ENCODE peak calls at places on chromosomes 7 and 10, in five cellular contexts. One of them, this sample, is unnamed.

GRCh38 chr7:140680886-140681285 is 8.1 kb downstream of the ADCK2 start:
- DNase-seq in MCF 10A: no peak
- DNase-seq in astrocyte of the spinal cord: no peak
- DNase-seq in fibroblast of pulmonary artery: no peak
- DNase-seq in PC-9: no peak
- DNase-seq in this sample: no peak

GRCh38 chr10:50585921-50586739 is 37.6 kb downstream of the SGMS1 start:
- DNase-seq in fibroblast of pulmonary artery: peak; percentile 77
- DNase-seq in PC-9: peak; percentile 33
- DNase-seq in astrocyte of the spinal cord: peak; percentile 43
- DNase-seq in MCF 10A: peak; percentile 83
- DNase-seq in this sample: no peak

GRCh38 chr10:132239126-132240031 is 52.6 kb downstream of the DPYSL4 start:
- DNase-seq in MCF 10A: no peak
- DNase-seq in PC-9: no peak
- DNase-seq in fibroblast of pulmonary artery: peak; percentile 72
- DNase-seq in astrocyte of the spinal cord: no peak
- DNase-seq in this sample: no peak

GRCh38 chr7:30166155-30166840 is 31.5 kb downstream of the MTURN start:
- DNase-seq in fibroblast of pulmonary artery: no peak
- DNase-seq in PC-9: peak; percentile 82
- DNase-seq in MCF 10A: peak; percentile 48
- DNase-seq in astrocyte of the spinal cord: no peak
- DNase-seq in this sample: no peak

GRCh38 chr10:58608826-58609225 is 96.2 kb downstream of the BICC1 start:
- DNase-seq in PC-9: no peak
- DNase-seq in MCF 10A: no peak
- DNase-seq in astrocyte of the spinal cord: no peak
- DNase-seq in fibroblast of pulmonary artery: no peak
- DNase-seq in this sample: no peak

GRCh38 chr7:78587443-78588044 is 789.0 kb downstream of the PHTF2 start:
- DNase-seq in PC-9: peak; percentile 18
- DNase-seq in MCF 10A: peak; percentile 32
- DNase-seq in astrocyte of the spinal cord: no peak
- DNase-seq in fibroblast of pulmonary artery: peak; percentile 29
- DNase-seq in this sample: no peak

GRCh38 chr10:28551086-28551485 is 18.2 kb downstream of the WAC start:
- DNase-seq in fibroblast of pulmonary artery: no peak
- DNase-seq in MCF 10A: no peak
- DNase-seq in PC-9: no peak
- DNase-seq in astrocyte of the spinal cord: no peak
- DNase-seq in this sample: no peak

GRCh38 chr7:89029864-89030263 is 234.3 kb upstream of the TEX47 start:
- DNase-seq in PC-9: peak; percentile 2
- DNase-seq in astrocyte of the spinal cord: peak; percentile 76
- DNase-seq in MCF 10A: no peak
- DNase-seq in fibroblast of pulmonary artery: no peak
- DNase-seq in this sample: peak; percentile 49

GRCh38 chr7:142134944-142135343 is 23.4 kb downstream of the MGAM2 start:
- DNase-seq in fibroblast of pulmonary artery: no peak
- DNase-seq in MCF 10A: no peak
- DNase-seq in PC-9: no peak
- DNase-seq in astrocyte of the spinal cord: no peak
- DNase-seq in this sample: no peak

GRCh38 chr10:70319824-70320223 is 36.0 kb upstream of the NPFFR1 start:
- DNase-seq in astrocyte of the spinal cord: no peak
- DNase-seq in fibroblast of pulmonary artery: no peak
- DNase-seq in PC-9: no peak
- DNase-seq in MCF 10A: no peak
- DNase-seq in this sample: no peak

GRCh38 chr7:125386211-125386610 is 456.6 kb upstream of the POT1 start:
- DNase-seq in MCF 10A: no peak
- DNase-seq in fibroblast of pulmonary artery: no peak
- DNase-seq in PC-9: no peak
- DNase-seq in astrocyte of the spinal cord: no peak
- DNase-seq in this sample: no peak

GRCh38 chr7:103037476-103037822 is 37.1 kb downstream of the FBXL13 start:
- DNase-seq in fibroblast of pulmonary artery: no peak
- DNase-seq in astrocyte of the spinal cord: no peak
- DNase-seq in MCF 10A: no peak
- DNase-seq in PC-9: no peak
- DNase-seq in this sample: no peak

GRCh38 chr10:8050561-8051108 is 3.9 kb upstream of the GATA3 start:
- DNase-seq in astrocyte of the spinal cord: peak; percentile 48
- DNase-seq in MCF 10A: no peak
- DNase-seq in PC-9: peak; percentile 52
- DNase-seq in fibroblast of pulmonary artery: peak; percentile 38
- DNase-seq in this sample: no peak

GRCh38 chr10:62374862-62375710 is 917 bp downstream of the ZNF365 start:
- DNase-seq in PC-9: peak; percentile 24
- DNase-seq in fibroblast of pulmonary artery: no peak
- DNase-seq in MCF 10A: no peak
- DNase-seq in astrocyte of the spinal cord: no peak
- DNase-seq in this sample: peak; percentile 12

GRCh38 chr10:25455980-25456567 is 281.3 kb downstream of the GPR158 start:
- DNase-seq in fibroblast of pulmonary artery: peak; percentile 94
- DNase-seq in MCF 10A: no peak
- DNase-seq in PC-9: no peak
- DNase-seq in astrocyte of the spinal cord: no peak
- DNase-seq in this sample: no peak
- TF ChIP-seq CTCF in fibroblast of pulmonary artery: peak; percentile 40
- TF ChIP-seq CTCF in MCF 10A: no peak
- TF ChIP-seq CTCF in PC-9: no peak
- TF ChIP-seq CTCF in astrocyte of the spinal cord: no peak
- TF ChIP-seq CTCF in this sample: no peak

DNA sequence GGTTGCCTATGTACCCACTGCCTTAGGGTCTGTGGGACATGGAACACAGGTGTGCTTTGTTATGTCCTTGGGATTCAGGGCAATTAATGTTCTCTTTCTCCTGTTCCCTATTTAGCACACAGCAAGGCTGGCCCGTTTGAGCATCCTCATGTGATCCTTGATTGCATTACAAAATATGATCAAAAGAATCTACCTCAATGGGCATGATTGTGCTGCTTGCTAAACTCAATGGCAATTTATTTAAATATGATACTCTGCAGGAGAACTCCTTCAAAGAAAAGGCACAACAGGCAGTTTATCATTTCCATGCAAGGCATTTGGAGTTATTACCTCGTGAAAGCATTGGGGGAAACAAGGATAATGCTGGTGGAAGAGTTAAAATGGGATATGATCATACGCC is 22.5 kb downstream of the TWIST1 start:
- DNase-seq in astrocyte of the spinal cord: no peak
- DNase-seq in fibroblast of pulmonary artery: no peak
- DNase-seq in MCF 10A: no peak
- DNase-seq in PC-9: no peak
- DNase-seq in this sample: no peak
- TF ChIP-seq CTCF in astrocyte of the spinal cord: no peak
- TF ChIP-seq CTCF in fibroblast of pulmonary artery: no peak
- TF ChIP-seq CTCF in MCF 10A: no peak
- TF ChIP-seq CTCF in PC-9: no peak
- TF ChIP-seq CTCF in this sample: no peak

GRCh38 chr10:110129490-110129889 is 77.9 kb upstream of the MXI1 start:
- DNase-seq in PC-9: no peak
- DNase-seq in astrocyte of the spinal cord: no peak
- DNase-seq in fibroblast of pulmonary artery: no peak
- DNase-seq in MCF 10A: no peak
- DNase-seq in this sample: no peak
- TF ChIP-seq CTCF in PC-9: no peak
- TF ChIP-seq CTCF in astrocyte of the spinal cord: no peak
- TF ChIP-seq CTCF in fibroblast of pulmonary artery: no peak
- TF ChIP-seq CTCF in MCF 10A: no peak
- TF ChIP-seq CTCF in this sample: no peak

GRCh38 chr7:155508372-155509024 is 37.9 kb downstream of the CNPY1 start:
- DNase-seq in fibroblast of pulmonary artery: no peak
- DNase-seq in MCF 10A: no peak
- DNase-seq in PC-9: no peak
- DNase-seq in astrocyte of the spinal cord: no peak
- DNase-seq in this sample: no peak

GRCh38 chr7:155511597-155511996 is 34.8 kb downstream of the CNPY1 start:
- DNase-seq in PC-9: no peak
- DNase-seq in MCF 10A: no peak
- DNase-seq in fibroblast of pulmonary artery: no peak
- DNase-seq in astrocyte of the spinal cord: no peak
- DNase-seq in this sample: no peak

GRCh38 chr7:155509025-155509724 is 37.2 kb downstream of the CNPY1 start:
- DNase-seq in MCF 10A: no peak
- DNase-seq in astrocyte of the spinal cord: no peak
- DNase-seq in fibroblast of pulmonary artery: no peak
- DNase-seq in PC-9: no peak
- DNase-seq in this sample: no peak

GRCh38 chr7:155510975-155511595 is 35.3 kb downstream of the CNPY1 start:
- DNase-seq in astrocyte of the spinal cord: no peak
- DNase-seq in PC-9: no peak
- DNase-seq in fibroblast of pulmonary artery: no peak
- DNase-seq in MCF 10A: no peak
- DNase-seq in this sample: no peak

GRCh38 chr7:155509725-155510551 is 36.4 kb downstream of the CNPY1 start:
- DNase-seq in fibroblast of pulmonary artery: no peak
- DNase-seq in astrocyte of the spinal cord: no peak
- DNase-seq in PC-9: no peak
- DNase-seq in MCF 10A: no peak
- DNase-seq in this sample: no peak
- TF ChIP-seq CTCF in fibroblast of pulmonary artery: no peak
- TF ChIP-seq CTCF in astrocyte of the spinal cord: no peak
- TF ChIP-seq CTCF in PC-9: no peak
- TF ChIP-seq CTCF in MCF 10A: no peak
- TF ChIP-seq CTCF in this sample: no peak

GRCh38 chr7:44430054-44430453 is 60.4 kb downstream of the NUDCD3 start:
- DNase-seq in fibroblast of pulmonary artery: no peak
- DNase-seq in astrocyte of the spinal cord: no peak
- DNase-seq in PC-9: no peak
- DNase-seq in MCF 10A: no peak
- DNase-seq in this sample: no peak

GRCh38 chr7:44433255-44434022 is 57.0 kb downstream of the NUDCD3 start:
- DNase-seq in MCF 10A: no peak
- DNase-seq in fibroblast of pulmonary artery: no peak
- DNase-seq in astrocyte of the spinal cord: no peak
- DNase-seq in PC-9: no peak
- DNase-seq in this sample: no peak

GRCh38 chr7:44434201-44434600 is 56.3 kb downstream of the NUDCD3 start:
- DNase-seq in PC-9: no peak
- DNase-seq in astrocyte of the spinal cord: no peak
- DNase-seq in MCF 10A: no peak
- DNase-seq in fibroblast of pulmonary artery: no peak
- DNase-seq in this sample: no peak

GRCh38 chr7:44432381-44432977 is 58.0 kb downstream of the NUDCD3 start:
- DNase-seq in astrocyte of the spinal cord: no peak
- DNase-seq in fibroblast of pulmonary artery: no peak
- DNase-seq in PC-9: no peak
- DNase-seq in MCF 10A: no peak
- DNase-seq in this sample: no peak

DNA sequence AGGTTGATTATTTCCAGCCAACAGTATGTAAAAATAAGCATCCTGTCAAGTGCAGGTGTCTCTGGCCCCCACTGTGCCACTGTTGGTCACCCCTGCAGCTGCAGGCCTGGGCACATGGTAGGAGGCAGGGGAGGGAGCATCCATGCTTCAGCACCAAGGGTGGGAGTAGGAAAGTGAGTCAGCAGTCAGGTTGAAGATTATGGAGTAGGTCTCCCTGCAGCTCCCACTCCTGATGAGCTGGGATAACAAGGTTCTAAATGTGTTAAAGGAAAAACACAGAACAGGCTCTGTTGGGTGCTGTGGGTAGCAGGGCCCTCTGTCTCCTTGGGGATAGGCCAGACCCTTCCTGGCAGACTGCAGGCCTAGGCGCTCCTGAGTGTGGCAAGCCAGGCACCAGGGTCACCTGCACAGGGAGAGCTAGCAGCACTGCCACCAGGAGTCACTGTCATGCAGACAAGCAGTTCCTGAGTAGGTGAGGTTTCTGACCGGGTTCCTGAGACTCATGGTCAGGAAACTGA is 59.3 kb downstream of the NUDCD3 start:
- DNase-seq in astrocyte of the spinal cord: no peak
- DNase-seq in MCF 10A: no peak
- DNase-seq in PC-9: no peak
- DNase-seq in fibroblast of pulmonary artery: no peak
- DNase-seq in this sample: no peak
- TF ChIP-seq CTCF in astrocyte of the spinal cord: peak; percentile 8
- TF ChIP-seq CTCF in MCF 10A: no peak
- TF ChIP-seq CTCF in PC-9: no peak
- TF ChIP-seq CTCF in fibroblast of pulmonary artery: no peak
- TF ChIP-seq CTCF in this sample: no peak

GRCh38 chr7:158574308-158575036 is 13.2 kb downstream of the PTPRN2 start:
- DNase-seq in PC-9: no peak
- DNase-seq in MCF 10A: no peak
- DNase-seq in astrocyte of the spinal cord: no peak
- DNase-seq in fibroblast of pulmonary artery: no peak
- DNase-seq in this sample: no peak
- TF ChIP-seq CTCF in PC-9: no peak
- TF ChIP-seq CTCF in MCF 10A: no peak
- TF ChIP-seq CTCF in astrocyte of the spinal cord: no peak
- TF ChIP-seq CTCF in fibroblast of pulmonary artery: no peak
- TF ChIP-seq CTCF in this sample: no peak

GRCh38 chr7:90518630-90519029 is 49.2 kb downstream of the PTTG1IP2 start:
- DNase-seq in MCF 10A: no peak
- DNase-seq in fibroblast of pulmonary artery: no peak
- DNase-seq in astrocyte of the spinal cord: no peak
- DNase-seq in PC-9: no peak
- DNase-seq in this sample: no peak

GRCh38 chr7:90516257-90516656 is 46.8 kb downstream of the PTTG1IP2 start:
- DNase-seq in astrocyte of the spinal cord: no peak
- DNase-seq in MCF 10A: no peak
- DNase-seq in fibroblast of pulmonary artery: no peak
- DNase-seq in PC-9: no peak
- DNase-seq in this sample: no peak

GRCh38 chr7:90520484-90520883 is 51.0 kb downstream of the PTTG1IP2 start:
- DNase-seq in MCF 10A: peak; percentile 30
- DNase-seq in fibroblast of pulmonary artery: peak; percentile 14
- DNase-seq in PC-9: no peak
- DNase-seq in astrocyte of the spinal cord: no peak
- DNase-seq in this sample: no peak
- TF ChIP-seq CTCF in MCF 10A: peak; percentile 14
- TF ChIP-seq CTCF in fibroblast of pulmonary artery: peak; percentile 46
- TF ChIP-seq CTCF in PC-9: no peak
- TF ChIP-seq CTCF in astrocyte of the spinal cord: peak; percentile 43
- TF ChIP-seq CTCF in this sample: peak; percentile 15

DNA sequence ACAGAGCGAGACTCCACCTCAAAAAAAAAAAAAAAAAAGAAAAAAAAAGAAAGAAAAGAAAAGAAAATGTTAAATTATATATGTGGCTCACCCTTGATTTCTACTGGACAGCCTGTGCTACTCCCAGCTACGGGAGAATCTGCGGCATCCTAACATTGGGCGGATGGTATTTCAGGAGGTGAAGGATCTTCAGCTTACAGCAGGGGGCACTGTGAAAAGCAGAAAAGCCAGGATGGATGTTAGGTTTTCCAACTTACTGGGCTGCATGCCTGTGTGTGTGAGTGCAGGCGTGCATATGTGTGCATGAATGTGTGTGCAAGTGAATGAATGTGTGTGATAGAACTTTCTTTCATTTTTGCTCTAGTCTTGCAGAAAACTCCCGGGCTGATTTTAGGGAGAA is 1066.5 kb downstream of the TYW1 start:
- DNase-seq in astrocyte of the spinal cord: no peak
- DNase-seq in MCF 10A: no peak
- DNase-seq in PC-9: no peak
- DNase-seq in fibroblast of pulmonary artery: no peak
- DNase-seq in this sample: no peak
- TF ChIP-seq CTCF in astrocyte of the spinal cord: no peak
- TF ChIP-seq CTCF in MCF 10A: no peak
- TF ChIP-seq CTCF in PC-9: peak; percentile 41
- TF ChIP-seq CTCF in fibroblast of pulmonary artery: no peak
- TF ChIP-seq CTCF in this sample: peak; percentile 7